ENCODE peak calls at places on chromosomes 4 and X, in six cellular contexts. C is OCI-LY7, U is astrocyte, R is DND-41, P is HCT116, W is cardiac muscle cell. E is an unnamed sample. For H3K36me3, the result is how much of the 10 kb centered on the place peaks cover.

GRCh38 chrX:68196939-68197791 is 236.1 kb downstream of the OPHN1 start:
- DNase-seq in C (peak), U (peak), R (peak), P (peak), W (peak), E (no peak)

GRCh38 chr4:71290074-71290473 is 48.7 kb upstream of the SLC4A4 start:
- DNase-seq in C (no peak), U (peak), R (no peak), P (no peak), W (no peak), E (peak)

GRCh38 chr4:57182132-57182874 is 72.1 kb upstream of the IGFBP7 start:
- DNase-seq in C (no peak), U (no peak), R (no peak), P (no peak), W (no peak), E (no peak)

GRCh38 chr4:35934370-35934981 is 309.8 kb downstream of the ARAP2 start:
- DNase-seq in C (peak), U (peak), R (no peak), P (peak), W (peak), E (no peak)

GRCh38 chr4:91064157-91064853 is 937.1 kb downstream of the CCSER1 start:
- DNase-seq in C (no peak), U (peak), R (peak), P (peak), W (peak), E (peak)

GRCh38 chrX:136754641-136755040 is 26.1 kb downstream of the ARHGEF6 start:
- DNase-seq in C (no peak), U (peak), R (peak), P (no peak), W (no peak), E (no peak)

GRCh38 chr4:137451150-137451850 is 81.0 kb downstream of the PCDH18 start:
- DNase-seq in C (no peak), U (no peak), R (no peak), P (no peak), W (no peak), E (no peak)

GRCh38 chrX:47080915-47081236 is 2.6 kb downstream of the RGN start:
- DNase-seq in C (no peak), U (no peak), R (no peak), P (no peak), W (no peak), E (no peak)

GRCh38 chr4:89797117-89797516 is 39.8 kb downstream of the SNCA start:
- DNase-seq in C (no peak), U (peak), R (no peak), P (no peak), W (no peak), E (no peak)

GRCh38 chrX:19064175-19064574 is 58.1 kb downstream of the ADGRG2 start:
- DNase-seq in C (no peak), U (peak), R (no peak), P (no peak), W (no peak), E (no peak)

GRCh38 chr4:57094482-57095223 is 15.5 kb downstream of the IGFBP7 start:
- DNase-seq in C (no peak), U (peak), R (no peak), P (no peak), W (no peak), E (no peak)

GRCh38 chr4:26207631-26208030 is 113.2 kb upstream of the RBPJ start:
- DNase-seq in C (no peak), U (no peak), R (no peak), P (no peak), W (no peak), E (no peak)

GRCh38 chr4:134668237-134668636 is 466.6 kb upstream of the PABPC4L start:
- DNase-seq in C (no peak), U (no peak), R (no peak), P (peak), W (no peak), E (peak)

GRCh38 chr4:155011163-155011825 is 197.1 kb upstream of the NPY2R start:
- DNase-seq in C (no peak), U (no peak), R (no peak), P (no peak), W (no peak), E (no peak)

GRCh38 chr4:146224331-146224966 is 10.1 kb downstream of the REELD1 start:
- DNase-seq in C (peak), U (no peak), R (no peak), P (no peak), W (no peak), E (no peak)

GRCh38 chr4:156976147-156976546 is 4.5 kb upstream of the PDGFC start:
- DNase-seq in C (no peak), U (peak), R (no peak), P (no peak), W (no peak), E (peak)

GRCh38 chr4:105957680-105958079 is 62.4 kb downstream of the NPNT start:
- DNase-seq in C (no peak), U (no peak), R (no peak), P (no peak), W (no peak), E (no peak)

GRCh38 chrX:39491548-39492297 is 606.0 kb downstream of the BCOR start:
- DNase-seq in C (peak), U (no peak), R (no peak), P (no peak), W (no peak), E (no peak)

GRCh38 chr4:106270708-106271107 is 45.3 kb downstream of the TBCK start:
- DNase-seq in C (no peak), U (no peak), R (no peak), P (no peak), W (no peak), E (no peak)

DNA sequence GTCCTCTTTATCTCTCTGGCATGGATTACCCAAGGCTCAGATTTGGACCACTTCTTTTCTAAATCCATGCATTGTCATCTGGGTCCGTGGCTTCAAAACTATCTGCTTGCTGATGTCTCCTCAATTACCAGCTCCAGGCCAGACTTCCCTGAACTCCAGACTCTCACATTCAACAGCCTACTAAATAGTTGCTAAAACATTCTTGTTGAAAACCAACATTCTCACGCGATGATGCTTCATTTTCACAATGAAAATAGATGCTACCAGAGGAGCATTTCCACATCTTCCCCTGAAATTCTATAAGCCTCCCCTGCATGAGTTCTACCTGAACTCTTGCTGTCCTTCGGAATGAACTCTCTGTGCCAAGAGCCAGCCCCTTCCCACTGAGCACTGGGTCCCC is 5.2 kb upstream of the TLR6 start:
- DNase-seq in C (no peak), U (no peak), R (no peak), P (no peak), W (no peak), E (no peak)
- TF ChIP-seq CTCF in C (no peak), U (no peak), R (no peak), P (no peak), W (no peak), E (no peak)

DNA sequence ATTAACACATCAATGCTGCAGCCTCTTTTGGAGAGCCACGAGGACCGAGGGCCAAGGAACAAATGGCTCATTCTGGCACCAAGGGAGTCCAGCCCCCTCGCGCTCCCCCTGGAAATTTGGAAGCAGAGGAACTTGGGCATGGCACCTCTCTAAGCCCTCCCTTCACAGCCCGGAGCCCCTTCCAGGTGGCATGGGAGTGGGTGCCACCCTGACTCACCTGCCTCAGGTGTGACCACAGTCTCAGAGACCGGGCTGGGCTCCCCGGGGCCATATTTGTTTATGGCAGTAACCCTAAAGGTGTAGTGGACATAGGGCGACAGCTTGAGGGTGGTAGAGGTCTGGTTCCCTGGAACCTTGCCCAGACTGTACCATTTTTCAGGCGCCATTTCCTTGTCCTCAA is 18.8 kb downstream of the L1CAM start:
- DNase-seq in C (no peak), U (no peak), R (no peak), P (no peak), W (no peak), E (no peak)
- H3K36me3 ChIP-seq in C (under half), U (under half), R (under half), P (under half), W (under half), E (under half)

DNA sequence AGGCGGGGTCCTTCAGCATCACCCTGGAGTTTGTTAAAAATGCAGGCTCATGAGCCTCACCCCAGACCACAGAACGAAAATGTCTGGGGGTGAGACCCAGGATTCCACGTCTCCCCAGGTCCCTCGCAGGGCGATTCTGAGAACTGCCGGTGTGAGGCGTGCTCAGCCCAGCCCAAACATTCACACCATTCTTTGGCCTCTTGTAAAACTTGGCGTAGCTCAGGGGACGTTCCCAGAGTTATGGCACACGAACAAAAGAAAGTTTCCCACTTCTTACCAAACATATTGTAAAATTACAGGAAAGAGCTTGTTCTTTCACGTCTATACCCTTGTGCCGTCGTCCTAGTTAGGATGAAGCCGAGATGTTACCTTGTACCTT is 12.9 kb downstream of the CD99 start:
- DNase-seq in C (no peak), U (peak), R (peak), P (no peak), W (no peak), E (no peak)
- TF ChIP-seq CTCF in C (no peak), U (peak), R (peak), P (no peak), W (peak), E (no peak)

GRCh38 chr4:83438719-83439118 is 16.9 kb downstream of the HELQ start:
- DNase-seq in C (no peak), U (no peak), R (no peak), P (no peak), W (no peak), E (no peak)
- H3K36me3 ChIP-seq in C (half or more), U (under half), R (under half), P (under half), W (under half), E (under half)

DNA sequence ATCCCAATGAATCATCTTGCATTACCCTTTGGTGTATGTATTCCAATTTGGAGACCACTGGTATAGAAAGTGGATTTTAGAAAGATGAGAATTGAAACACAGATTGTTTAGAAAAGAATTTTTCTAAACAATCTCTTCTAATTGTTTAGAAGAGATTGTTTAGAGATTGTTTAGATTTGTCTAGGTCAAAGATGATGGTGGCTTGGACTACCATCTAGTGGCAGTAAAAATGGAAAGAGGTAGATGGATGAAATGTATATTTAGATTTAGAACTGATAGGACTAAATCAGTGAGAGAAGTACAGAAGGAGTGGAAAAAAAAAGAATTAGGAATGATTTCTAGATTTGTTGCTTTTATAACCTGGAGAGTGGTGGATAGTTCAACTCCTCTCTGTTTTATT is 70.6 kb downstream of the ARSJ start:
- DNase-seq in C (peak), U (no peak), R (no peak), P (no peak), W (no peak), E (no peak)
- TF ChIP-seq CTCF in C (peak), U (no peak), R (no peak), P (no peak), W (no peak), E (no peak)

E was measured in kidney epithelial cell.